ENCODE peak calls at places on chromosomes 13 and 19, in four cellular contexts. O is astrocyte; G is CD8-positive, alpha-beta T cell; D is thoracic aorta. X is an unnamed sample.
A peak's percentile ranks its signal among the peaks of the same experiment; 100 is the strongest.

GRCh38 chr13:102700088-102701031 is 5.5 kb upstream of the METTL21C start:
- DNase-seq in O (no peak), G (no peak), D (no peak), X (no peak)

GRCh38 chr19:9565900-9566705 is 18.2 kb downstream of the ZNF121 start:
- DNase-seq in O (peak; percentile 26), G (no peak), D (no peak), X (no peak)

GRCh38 chr19:19545707-19546106 is 7.6 kb downstream of the CILP2 start:
- DNase-seq in O (no peak), G (no peak), D (no peak), X (no peak)

GRCh38 chr13:93689333-93689732 is 462.7 kb downstream of the GPC6 start:
- DNase-seq in O (peak; percentile 30), G (no peak), D (no peak), X (no peak)

GRCh38 chr19:23393121-23393520 is 2.1 kb downstream of the ZNF91 start:
- DNase-seq in O (no peak), G (no peak), D (no peak), X (no peak)

GRCh38 chr19:29666634-29667389 is 1.6 kb downstream of the PLEKHF1 start:
- DNase-seq in O (peak; percentile 59), G (no peak), D (no peak), X (no peak)

GRCh38 chr19:45152504-45153338 is 8.1 kb downstream of the NKPD1 start:
- DNase-seq in O (peak; percentile 34), G (peak; percentile 41), D (no peak), X (no peak)

GRCh38 chr19:51724543-51724942 is 752 bp upstream of the HAS1 start:
- DNase-seq in O (no peak), G (no peak), D (no peak), X (no peak)

GRCh38 chr19:46551175-46551574 is 50.0 kb upstream of the CALM3 start:
- DNase-seq in O (no peak), G (no peak), D (no peak), X (no peak)

GRCh38 chr13:43805681-43806128 is 18.9 kb upstream of the ENOX1 start:
- DNase-seq in O (no peak), G (no peak), D (no peak), X (no peak)

GRCh38 chr13:46983881-46984280 is 87.0 kb upstream of the HTR2A start:
- DNase-seq in O (no peak), G (no peak), D (no peak), X (no peak)

GRCh38 chr19:48510421-48511268 is 990 bp downstream of the LMTK3 start:
- DNase-seq in O (peak; percentile 22), G (peak; percentile 76), D (no peak), X (no peak)

GRCh38 chr13:109412232-109412935 is 374.0 kb downstream of the IRS2 start:
- DNase-seq in O (peak; percentile 62), G (no peak), D (no peak), X (no peak)

GRCh38 chr19:7294571-7295212 is 478 bp upstream of the INSR start:
- DNase-seq in O (peak; percentile 12), G (no peak), D (peak; percentile 23), X (peak; percentile 89)

GRCh38 chr13:42762251-42762650 is 19.1 kb upstream of the FAM216B start:
- DNase-seq in O (peak; percentile 16), G (no peak), D (no peak), X (no peak)

GRCh38 chr19:46000497-46001246 is 5.4 kb downstream of the CCDC61 start:
- DNase-seq in O (no peak), G (peak; percentile 74), D (no peak), X (no peak)

GRCh38 chr13:108963846-108964600 is 334.6 kb downstream of the MYO16 start:
- DNase-seq in O (peak; percentile 89), G (no peak), D (no peak), X (no peak)

GRCh38 chr19:35139618-35139943 is 957 bp downstream of the FXYD1 start:
- DNase-seq in O (no peak), G (no peak), D (no peak), X (no peak)

GRCh38 chr13:79531542-79532239 is 50.7 kb downstream of the NDFIP2 start:
- DNase-seq in O (no peak), G (no peak), D (no peak), X (no peak)

GRCh38 chr19:37975071-37975470 is 68.1 kb downstream of the SIPA1L3 start:
- DNase-seq in O (no peak), G (no peak), D (no peak), X (no peak)

GRCh38 chr13:24053505-24054251 is 106.8 kb upstream of the SPATA13 start:
- DNase-seq in O (peak; percentile 42), G (peak; percentile 62), D (no peak), X (no peak)

GRCh38 chr13:96214804-96215445 is 125.0 kb downstream of the HS6ST3 start:
- DNase-seq in O (no peak), G (no peak), D (no peak), X (no peak)

GRCh38 chr19:42242071-42242511 is 311 bp downstream of the GSK3A start:
- DNase-seq in O (no peak), G (peak; percentile 39), D (no peak), X (no peak)

GRCh38 chr19:19146865-19147264 is 8.6 kb upstream of the TMEM161A start:
- DNase-seq in O (no peak), G (no peak), D (no peak), X (no peak)

GRCh38 chr13:66076417-66076816 is 1153.7 kb downstream of the PCDH9 start:
- DNase-seq in O (peak; percentile 83), G (no peak), D (no peak), X (no peak)

GRCh38 chr13:21037656-21038055 is 23.7 kb downstream of the LATS2 start:
- DNase-seq in O (no peak), G (no peak), D (no peak), X (no peak)

GRCh38 chr19:42311612-42312160 is 1.4 kb upstream of the TMEM145 start:
- DNase-seq in O (no peak), G (no peak), D (no peak), X (no peak)

GRCh38 chr19:32800757-32801156 is 68.8 kb downstream of the SLC7A9 start:
- DNase-seq in O (no peak), G (no peak), D (no peak), X (peak; percentile 16)

GRCh38 chr19:54282706-54283105 is 1.8 kb upstream of the LILRB2 start:
- DNase-seq in O (no peak), G (no peak), D (no peak), X (no peak)

DNA sequence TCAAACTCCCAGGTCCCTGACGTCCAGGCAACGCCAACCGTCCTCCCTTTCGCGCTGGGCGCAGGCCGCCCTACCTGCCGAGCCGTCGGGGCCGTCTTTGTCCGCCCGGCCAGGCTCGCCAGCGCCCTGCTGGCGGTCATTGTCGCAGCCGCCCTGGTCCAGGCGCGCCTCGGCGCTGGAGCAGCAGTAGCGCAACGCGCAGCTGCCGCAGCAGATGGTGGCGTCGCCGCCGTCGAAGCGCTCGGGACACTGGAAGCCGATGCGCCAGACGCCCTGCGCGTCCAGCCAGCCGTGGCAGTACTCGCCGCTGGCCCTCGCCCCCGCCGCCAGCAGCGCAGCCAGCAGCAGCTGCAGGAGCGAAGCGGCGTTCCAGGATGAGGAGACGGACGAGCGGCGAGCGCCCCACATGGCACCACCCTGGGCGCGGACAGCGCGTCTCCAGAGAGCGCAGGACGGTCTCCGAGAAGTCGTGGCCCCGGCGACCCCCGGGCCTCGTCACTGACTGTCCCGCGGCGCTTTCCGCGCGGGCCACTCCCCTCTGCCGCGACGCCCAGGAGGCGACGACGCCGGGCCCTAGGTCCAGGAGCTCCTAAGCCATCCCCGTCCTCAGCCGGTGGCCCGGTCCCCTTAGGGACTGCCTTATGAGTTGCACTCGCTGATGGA is 1.1 kb downstream of the SHISA2 start:
- DNase-seq in O (peak; percentile 22), G (peak; percentile 14), D (no peak), X (no peak)
- H3K4me3 ChIP-seq in O (peak overlapping the region; percentile 82), G (peak overlapping the region; percentile 42), D (peak overlapping the region; percentile 65), X (peak overlapping the region; percentile 73)

DNA sequence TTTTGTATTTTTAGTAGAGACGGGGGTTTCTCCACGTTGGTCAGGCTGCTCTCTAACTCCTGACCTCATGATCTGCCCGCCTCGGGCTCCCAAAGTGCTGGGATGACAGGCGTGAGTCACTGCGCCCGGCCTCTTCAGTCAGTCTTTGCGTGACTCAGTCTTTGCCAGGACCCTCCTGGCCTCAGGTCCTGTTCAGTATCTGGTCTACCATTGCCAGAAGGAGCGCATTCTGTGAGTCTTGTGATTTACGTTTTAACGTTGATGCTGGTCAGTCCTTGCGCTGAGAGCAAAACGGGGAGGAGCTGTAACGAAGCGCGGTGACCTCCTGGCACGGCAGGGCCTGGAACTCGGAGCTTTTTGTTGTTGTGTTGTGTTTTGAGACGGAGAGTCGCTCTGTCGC is 7.6 kb upstream of the HMG20B start:
- DNase-seq in O (peak; percentile 84), G (no peak), D (no peak), X (no peak)
- TF ChIP-seq CTCF in O (no peak), G (no peak), D (no peak), X (no peak)

GRCh38 chr19:2296141-2296540 is 11.8 kb downstream of the LINGO3 start:
- DNase-seq in O (no peak), G (no peak), D (no peak), X (no peak)
- H3K4me3 ChIP-seq in O (no peak overlapping the region), G (no peak overlapping the region), D (no peak overlapping the region), X (no peak overlapping the region)

DNA sequence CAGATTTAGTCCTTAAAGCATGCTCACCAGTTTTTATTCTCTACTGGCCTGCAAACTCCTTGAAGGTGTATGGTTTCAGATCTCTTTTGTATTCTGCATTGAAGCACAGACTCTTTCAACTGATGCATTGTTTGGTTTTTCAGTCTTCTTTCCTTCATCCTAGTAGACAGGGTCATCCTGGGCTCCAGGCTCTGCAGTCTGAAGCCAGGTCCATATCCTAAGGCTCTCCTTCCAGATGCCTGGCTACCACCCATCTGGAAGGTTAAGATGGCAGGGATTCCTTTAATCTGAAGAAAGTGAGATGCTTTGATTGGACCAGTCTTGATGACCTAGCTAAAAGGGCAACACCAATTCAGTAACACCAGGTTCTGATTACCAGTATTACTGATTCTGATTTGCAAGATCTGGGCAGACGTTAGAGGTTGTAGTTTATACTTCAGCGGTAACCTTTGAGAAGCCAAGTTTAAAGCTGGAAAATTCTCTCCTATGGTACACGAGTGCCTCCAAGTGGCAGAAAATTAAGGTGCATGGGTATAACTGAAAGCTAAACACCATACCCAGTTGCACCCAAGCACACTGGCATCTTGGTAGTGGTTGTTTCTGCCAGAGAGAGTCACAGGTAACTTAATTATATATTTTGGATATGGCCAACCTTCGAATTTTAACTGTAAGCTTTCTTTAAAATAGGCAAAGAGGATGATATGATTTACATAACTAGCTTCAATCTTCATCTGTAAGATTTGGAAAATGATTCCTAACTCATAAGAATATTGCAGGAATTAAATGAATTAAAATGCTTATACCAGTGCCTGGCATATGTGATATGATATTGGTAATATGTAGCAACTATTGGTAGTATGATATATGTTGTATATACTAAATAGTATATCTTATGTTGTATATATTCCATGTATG is 1651.9 kb upstream of the MIR17HG start:
- DNase-seq in O (peak; percentile 24), G (no peak), D (no peak), X (no peak)
- TF ChIP-seq CTCF in O (peak; percentile 89), G (no peak), D (no peak), X (no peak)

X was measured in coronary artery.